ENCODE peak calls at places on chromosomes 12 and 14, in nine cellular contexts. X, A, O, W, H, Y, E, S and I are unnamed samples.

GRCh38 chr12:127926004-127926403 is 341.0 kb upstream of the TMEM132C start:
- DNase-seq in X (peak; percentile 7), W (no peak), O (no peak), S (peak; percentile 86), Y (no peak), E (peak; percentile 53), H (peak; percentile 10), A (peak; percentile 26), I (no peak)

GRCh38 chr12:6345319-6346071 is 3.6 kb upstream of the TNFRSF1A start:
- DNase-seq in H (peak; percentile 56), A (no peak), X (no peak), E (no peak), W (no peak), Y (no peak), S (peak; percentile 76), O (peak; percentile 87), I (no peak)

GRCh38 chr12:107670999-107671643 is 14.5 kb upstream of the PWP1 start:
- DNase-seq in A (peak; percentile 19), Y (peak; percentile 46), X (peak; percentile 43), E (peak; percentile 73), H (no peak), O (peak; percentile 59), S (peak; percentile 27), W (no peak), I (peak; percentile 34)

GRCh38 chr12:124026755-124027745 is 54.0 kb downstream of the ZNF664 start:
- DNase-seq in H (no peak), W (no peak), O (peak; percentile 56), X (no peak), A (no peak), E (no peak), Y (no peak), S (peak; percentile 74), I (no peak)

GRCh38 chr14:103476631-103477030 is 46.0 kb downstream of the CKB start:
- DNase-seq in S (no peak), A (no peak), X (no peak), H (no peak), W (no peak), Y (no peak), O (no peak), E (no peak), I (no peak)

GRCh38 chr12:120584343-120585149 is 3.3 kb upstream of the POP5 start:
- DNase-seq in Y (peak; percentile 64), A (peak; percentile 39), O (peak; percentile 73), H (no peak), W (peak; percentile 53), E (peak; percentile 71), S (peak; percentile 56), X (no peak), I (peak; percentile 25)

GRCh38 chr12:104138747-104139186 is 757 bp upstream of the NFYB start:
- DNase-seq in E (no peak), O (no peak), W (no peak), A (no peak), S (peak; percentile 32), X (no peak), Y (no peak), H (no peak), I (no peak)

GRCh38 chr14:72619071-72619710 is 274.7 kb downstream of the DPF3 start:
- DNase-seq in E (peak; percentile 85), S (no peak), A (no peak), H (no peak), O (no peak), X (no peak), Y (no peak), W (no peak), I (no peak)

GRCh38 chr14:90168425-90169105 is 87.8 kb upstream of the PSMC1 start:
- DNase-seq in E (no peak), W (no peak), A (no peak), X (no peak), O (no peak), Y (no peak), S (peak; percentile 22), H (no peak), I (no peak)

GRCh38 chr12:52259850-52260249 is 14.6 kb upstream of the KRT86 start:
- DNase-seq in H (no peak), O (no peak), S (peak; percentile 66), W (no peak), X (no peak), E (no peak), Y (no peak), A (no peak), I (no peak)

GRCh38 chr12:34291001-34291400 is 268.7 kb downstream of the ALG10 start:
- DNase-seq in H (no peak), S (no peak), Y (no peak), W (no peak), X (no peak), E (no peak), A (no peak), O (no peak), I (no peak)

GRCh38 chr14:89672636-89673279 is 255.7 kb upstream of the FOXN3 start:
- DNase-seq in E (peak; percentile 41), X (no peak), A (no peak), H (no peak), Y (no peak), W (no peak), S (no peak), O (peak; percentile 21), I (no peak)

GRCh38 chr14:32430326-32430725 is 101.2 kb downstream of the AKAP6 start:
- DNase-seq in O (peak; percentile 19), A (no peak), X (no peak), H (peak; percentile 31), Y (no peak), E (no peak), S (peak; percentile 65), W (no peak), I (no peak)

GRCh38 chr14:55976219-55976618 is 142.0 kb upstream of the PELI2 start:
- DNase-seq in S (no peak), A (no peak), W (no peak), O (no peak), X (no peak), E (no peak), H (no peak), Y (no peak), I (no peak)

GRCh38 chr12:106910202-106910601 is 45.5 kb upstream of the TMEM263 start:
- DNase-seq in S (no peak), H (no peak), X (no peak), O (no peak), Y (peak; percentile 50), W (no peak), E (no peak), A (no peak), I (no peak)

GRCh38 chr12:82910246-82910893 is 223.7 kb downstream of the TMTC2 start:
- DNase-seq in S (no peak), X (no peak), O (no peak), W (no peak), H (no peak), Y (no peak), E (peak; percentile 53), A (no peak), I (no peak)

GRCh38 chr12:111089616-111090015 is 169.2 kb upstream of the MYL2 start:
- DNase-seq in W (no peak), S (no peak), X (no peak), E (no peak), O (no peak), H (no peak), A (no peak), Y (no peak), I (no peak)